ENCODE peak calls at places on chromosomes 12 and 14, in five cellular contexts. Y is A673, N is thyroid gland, A is osteoblast, S is transverse colon. I is an unnamed sample.

GRCh38 chr14:94098359-94098758 is 12.2 kb upstream of the IFI27 start:
- DNase-seq in Y (peak; percentile 13), A (no peak), S (no peak), N (no peak), I (no peak)

GRCh38 chr12:124548854-124549378 is 18.5 kb downstream of the NCOR2 start:
- DNase-seq in A (peak; percentile 85), Y (peak; percentile 58), S (peak; percentile 36), N (peak; percentile 46), I (peak; percentile 92)

GRCh38 chr14:80269338-80269935 is 58.1 kb upstream of the DIO2 start:
- DNase-seq in S (no peak), Y (no peak), N (no peak), A (no peak), I (no peak)

GRCh38 chr12:96014932-96015599 is 18.9 kb upstream of the HAL start:
- DNase-seq in A (no peak), N (no peak), Y (no peak), S (no peak), I (no peak)

GRCh38 chr12:124917135-124917840 is 2.8 kb upstream of the UBC start:
- DNase-seq in A (peak; percentile 78), Y (peak; percentile 100), N (peak; percentile 98), S (peak; percentile 97), I (peak; percentile 98)

GRCh38 chr12:39723831-39724230 is 104.2 kb upstream of the ABCD2 start:
- DNase-seq in S (no peak), Y (peak; percentile 84), A (peak; percentile 66), N (no peak), I (peak; percentile 61)

GRCh38 chr14:46018846-46019420 is 632.6 kb downstream of the RPL10L start:
- DNase-seq in A (no peak), N (no peak), S (no peak), Y (no peak), I (no peak)

GRCh38 chr12:91729543-91729942 is 416.1 kb downstream of the BTG1 start:
- DNase-seq in Y (no peak), N (no peak), A (no peak), S (no peak), I (no peak)

GRCh38 chr12:124233041-124233836 is 61.7 kb upstream of the RFLNA start:
- DNase-seq in Y (no peak), S (no peak), A (peak; percentile 97), N (no peak), I (no peak)

GRCh38 chr14:31239673-31240072 is 32.1 kb upstream of the HECTD1 start:
- DNase-seq in A (no peak), N (peak; percentile 57), S (no peak), Y (no peak), I (no peak)

GRCh38 chr12:18907793-18908580 is 170.1 kb downstream of the CAPZA3 start:
- DNase-seq in Y (no peak), N (no peak), A (no peak), S (no peak), I (no peak)

GRCh38 chr12:51413149-51413548 is 11.5 kb upstream of the SLC4A8 start:
- DNase-seq in N (no peak), Y (no peak), A (no peak), S (no peak), I (no peak)

GRCh38 chr14:32720927-32721326 is 217.8 kb upstream of the NPAS3 start:
- DNase-seq in S (no peak), N (no peak), Y (no peak), A (no peak), I (no peak)

GRCh38 chr14:92728781-92729364 is 19.6 kb downstream of the LGMN start:
- DNase-seq in S (no peak), A (no peak), N (peak; percentile 88), Y (peak; percentile 24), I (no peak)

GRCh38 chr12:52041695-52042123 is 9.5 kb upstream of the NR4A1 start:
- DNase-seq in S (no peak), A (no peak), N (peak; percentile 55), Y (no peak), I (peak; percentile 66)

GRCh38 chr14:103239751-103240150 is 94.3 kb upstream of the EIF5 start:
- DNase-seq in Y (no peak), A (no peak), N (no peak), S (no peak), I (no peak)

GRCh38 chr12:42779186-42779859 is 189.8 kb upstream of the PRICKLE1 start:
- DNase-seq in S (no peak), A (no peak), Y (no peak), N (no peak), I (peak; percentile 33)

GRCh38 chr14:94227029-94227428 is 52.9 kb downstream of the PPP4R4 start:
- DNase-seq in S (no peak), N (no peak), A (no peak), Y (peak; percentile 15), I (no peak)

GRCh38 chr14:97290065-97290464 is 492.9 kb downstream of the VRK1 start:
- DNase-seq in N (no peak), S (no peak), A (no peak), Y (no peak), I (no peak)

GRCh38 chr14:95222870-95223398 is 65.6 kb upstream of the DICER1 start:
- DNase-seq in Y (no peak), S (no peak), A (no peak), N (peak; percentile 48), I (no peak)

GRCh38 chr12:14567311-14568195 is at the start of gene PLBD1:
- DNase-seq in Y (peak; percentile 7), N (peak; percentile 89), A (peak; percentile 81), S (peak; percentile 71), I (peak; percentile 28)

GRCh38 chr12:56929780-56930179 is 4.4 kb downstream of the SDR9C7 start:
- DNase-seq in S (no peak), N (no peak), A (no peak), Y (no peak), I (no peak)

GRCh38 chr14:92959189-92959531 is 36.2 kb downstream of the CHGA start:
- DNase-seq in S (no peak), A (peak; percentile 70), N (no peak), Y (no peak), I (peak; percentile 85)

GRCh38 chr14:96090441-96091148 is 51.4 kb downstream of the C14orf132 start:
- DNase-seq in N (peak; percentile 94), S (peak; percentile 34), A (peak; percentile 82), Y (peak; percentile 89), I (peak; percentile 99)

GRCh38 chr12:60201891-60202290 is 606.1 kb downstream of the SLC16A7 start:
- DNase-seq in Y (no peak), N (no peak), A (no peak), S (no peak), I (no peak)

DNA sequence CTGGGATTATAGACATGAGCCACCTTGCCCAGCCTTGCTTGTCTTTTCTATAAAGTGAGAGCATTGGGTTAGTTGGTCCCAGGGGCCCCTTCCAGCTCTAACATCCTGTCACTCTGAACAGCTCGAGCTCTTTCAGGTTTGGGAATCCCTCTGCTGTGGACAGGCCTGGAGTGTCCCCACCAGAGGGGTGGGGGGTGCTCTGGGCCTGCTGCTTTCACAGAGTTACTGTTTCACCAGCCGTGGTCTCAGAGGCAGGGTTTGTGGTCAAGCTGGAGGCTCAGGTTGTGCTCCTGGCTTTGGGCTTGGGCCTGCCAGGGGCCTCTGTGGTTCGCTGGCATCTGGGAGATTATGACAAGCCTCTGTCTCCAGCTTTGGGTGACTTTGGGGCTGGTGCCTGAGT is 59.7 kb downstream of the FBXL14 start:
- DNase-seq in S (peak; percentile 30), A (peak; percentile 87), N (no peak), Y (no peak), I (no peak)
- H3K27me3 ChIP-seq in S (peaks cover 65% of the 10 kb centered on the region), A (no peaks in the 10 kb centered on the region), N (peaks cover 3% of the 10 kb centered on the region), Y (peaks cover 25% of the 10 kb centered on the region), I (peaks cover 74% of the 10 kb centered on the region)

GRCh38 chr14:22390824-22391461 is 198.1 kb downstream of the DAD1 start:
- DNase-seq in Y (no peak), N (no peak), S (peak; percentile 35), A (peak; percentile 51), I (no peak)

GRCh38 chr14:22390195-22390594 is 198.8 kb downstream of the DAD1 start:
- DNase-seq in N (no peak), S (no peak), A (peak; percentile 26), Y (no peak), I (no peak)

GRCh38 chr14:22393796-22394195 is 195.2 kb downstream of the DAD1 start:
- DNase-seq in S (no peak), N (no peak), Y (no peak), A (no peak), I (no peak)

GRCh38 chr14:22394616-22395015 is 194.4 kb downstream of the DAD1 start:
- DNase-seq in A (no peak), Y (no peak), N (no peak), S (no peak), I (no peak)

GRCh38 chr14:22391908-22392307 is 197.1 kb downstream of the DAD1 start:
- DNase-seq in N (peak; percentile 65), A (peak; percentile 76), S (peak; percentile 39), Y (peak; percentile 93), I (peak; percentile 69)
- TF ChIP-seq CTCF in N (peak; percentile 68), A (peak; percentile 72), S (peak; percentile 37), Y (peak; percentile 92), I (peak; percentile 95)

GRCh38 chr14:24332094-24332983 is 2.5 kb downstream of the ADCY4 start:
- DNase-seq in S (peak; percentile 87), N (peak; percentile 82), A (peak; percentile 98), Y (peak; percentile 88), I (peak; percentile 82)

GRCh38 chr14:24329736-24330135 is 5.1 kb downstream of the ADCY4 start:
- DNase-seq in Y (no peak), N (peak; percentile 39), S (peak; percentile 69), A (no peak), I (no peak)

GRCh38 chr14:24330973-24331674 is 3.7 kb downstream of the ADCY4 start:
- DNase-seq in Y (no peak), N (no peak), S (no peak), A (no peak), I (no peak)

GRCh38 chr14:24329073-24329663 is 5.7 kb downstream of the ADCY4 start:
- DNase-seq in N (no peak), Y (no peak), S (no peak), A (peak; percentile 66), I (no peak)

DNA sequence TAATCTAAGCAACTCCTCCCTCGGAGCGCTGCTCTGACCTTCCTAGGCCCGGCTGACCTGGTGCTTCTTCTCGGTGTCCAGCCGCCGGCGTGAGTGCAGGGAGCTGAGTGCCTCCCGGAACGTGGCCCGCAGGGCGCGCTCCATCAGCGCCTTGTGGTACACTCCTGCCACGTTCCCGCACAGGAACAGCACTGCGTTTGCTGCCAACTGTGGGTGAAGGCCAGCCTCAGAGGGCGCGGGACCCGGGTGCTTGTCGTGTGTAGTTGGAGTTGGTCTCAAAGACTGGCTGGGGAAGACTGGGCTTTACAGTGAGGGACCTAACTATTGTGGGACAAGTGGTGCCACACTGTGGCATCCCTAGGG is 3.2 kb downstream of the ADCY4 start:
- DNase-seq in Y (no peak), N (no peak), A (peak; percentile 81), S (no peak), I (no peak)
- H3K4me1 ChIP-seq in Y (peaks cover 10% of the 10 kb centered on the region), N (peaks cover 21% of the 10 kb centered on the region), A (peaks cover 24% of the 10 kb centered on the region), S (peaks cover 49% of the 10 kb centered on the region), I (no peaks in the 10 kb centered on the region)

GRCh38 chr14:101738921-101739320 is 22.6 kb upstream of the PPP2R5C start:
- DNase-seq in Y (no peak), N (no peak), S (no peak), A (no peak), I (no peak)

GRCh38 chr14:101740981-101741380 is 20.5 kb upstream of the PPP2R5C start:
- DNase-seq in Y (no peak), A (no peak), N (no peak), S (no peak), I (no peak)

GRCh38 chr14:101736585-101736984 is 24.9 kb upstream of the PPP2R5C start:
- DNase-seq in N (no peak), Y (no peak), S (no peak), A (peak; percentile 6), I (no peak)

GRCh38 chr14:101737414-101738367 is 23.8 kb upstream of the PPP2R5C start:
- DNase-seq in N (no peak), S (no peak), A (peak; percentile 19), Y (no peak), I (no peak)

GRCh38 chr14:101739446-101740141 is 21.9 kb upstream of the PPP2R5C start:
- DNase-seq in Y (no peak), N (no peak), S (no peak), A (no peak), I (no peak)
- H3K27me3 ChIP-seq in Y (no peaks in the 10 kb centered on the region), N (no peaks in the 10 kb centered on the region), S (no peaks in the 10 kb centered on the region), A (peaks cover 11% of the 10 kb centered on the region), I (no peaks in the 10 kb centered on the region)